ENCODE peak calls at places on chromosomes 12 and 14, in four cellular contexts. Z, L, K and Y are unnamed samples.

GRCh38 chr12:42698213-42698612 is 108.7 kb upstream of the PRICKLE1 start:
- DNase-seq in Z (no peak), K (no peak), L (no peak), Y (no peak)

GRCh38 chr12:132771126-132771838 is 9.7 kb upstream of the ANKLE2 start:
- DNase-seq in K (no peak), Z (no peak), L (no peak), Y (no peak)

GRCh38 chr12:15851919-15852318 is 30.3 kb upstream of the STRAP start:
- DNase-seq in L (no peak), Z (no peak), K (no peak), Y (no peak)

GRCh38 chr12:65074932-65075331 is 46.2 kb downstream of the WIF1 start:
- DNase-seq in K (no peak), Z (no peak), L (peak), Y (no peak)

GRCh38 chr12:10031771-10032175 is 1.3 kb downstream of the CLEC9A start:
- DNase-seq in L (no peak), K (no peak), Z (no peak), Y (no peak)

GRCh38 chr12:109864916-109865315 is 15.4 kb downstream of the GLTP start:
- DNase-seq in L (no peak), Z (no peak), K (no peak), Y (no peak)

GRCh38 chr12:121190523-121191031 is 19.4 kb upstream of the P2RX4 start:
- DNase-seq in L (no peak), Z (no peak), K (no peak), Y (no peak)

GRCh38 chr14:37168721-37169120 is 3.7 kb downstream of the SLC25A21 start:
- DNase-seq in K (no peak), Z (no peak), L (no peak), Y (peak)

GRCh38 chr14:106831322-106831720 is 1304.9 kb downstream of the TMEM121 start:
- DNase-seq in Z (peak), K (peak), L (peak), Y (peak)

GRCh38 chr14:102952276-102952675 is 29.8 kb downstream of the AMN start:
- DNase-seq in L (no peak), K (no peak), Z (no peak), Y (no peak)

GRCh38 chr14:67418368-67419174 is 6.6 kb upstream of the PLEK2 start:
- DNase-seq in K (no peak), L (no peak), Z (no peak), Y (peak)

GRCh38 chr14:103090481-103091020 is 4.0 kb upstream of the EXOC3L4 start:
- DNase-seq in Z (no peak), K (no peak), L (no peak), Y (no peak)

GRCh38 chr14:58082491-58083098 is 69.4 kb downstream of the ARMH4 start:
- DNase-seq in Z (no peak), L (no peak), K (no peak), Y (no peak)

GRCh38 chr12:104750061-104750460 is 208.0 kb downstream of the SLC41A2 start:
- DNase-seq in K (no peak), Z (no peak), L (no peak), Y (no peak)

GRCh38 chr12:40262657-40263056 is 37.9 kb downstream of the LRRK2 start:
- DNase-seq in L (no peak), K (no peak), Z (no peak), Y (no peak)

GRCh38 chr12:63844391-63845341 is at the start of gene SRGAP1:
- DNase-seq in K (no peak), Z (peak), L (peak), Y (peak)

GRCh38 chr12:53572134-53572758 is 53.9 kb downstream of the ATF7 start:
- DNase-seq in L (no peak), K (no peak), Z (no peak), Y (no peak)

GRCh38 chr12:117377758-117378157 is 16.3 kb upstream of the NOS1 start:
- DNase-seq in Z (no peak), K (no peak), L (no peak), Y (peak)

GRCh38 chr14:55062517-55063351 is 11.3 kb downstream of the MAPK1IP1L start:
- DNase-seq in L (no peak), K (no peak), Z (no peak), Y (no peak)

GRCh38 chr14:70133461-70133860 is 55.3 kb downstream of the SLC8A3 start:
- DNase-seq in K (no peak), L (no peak), Z (no peak), Y (no peak)

GRCh38 chr12:47885566-47885965 is 19.2 kb downstream of the VDR start:
- DNase-seq in L (no peak), Z (no peak), K (no peak), Y (no peak)

GRCh38 chr12:47883663-47884195 is 21.1 kb downstream of the VDR start:
- DNase-seq in K (no peak), Z (no peak), L (no peak), Y (no peak)

GRCh38 chr12:47886471-47887240 is 18.1 kb downstream of the VDR start:
- DNase-seq in Z (no peak), L (no peak), K (no peak), Y (no peak)

GRCh38 chr12:47884501-47884900 is 20.3 kb downstream of the VDR start:
- DNase-seq in L (no peak), K (no peak), Z (no peak), Y (no peak)

GRCh38 chr12:47885012-47885501 is 19.7 kb downstream of the VDR start:
- DNase-seq in L (no peak), K (no peak), Z (no peak), Y (peak)
- TF ChIP-seq FOXJ3 in L (no peak), K (no peak), Z (no peak), Y (no peak)

GRCh38 chr12:13444076-13444475 is 247.6 kb downstream of the EMP1 start:
- DNase-seq in L (no peak), K (no peak), Z (no peak), Y (no peak)
- TF ChIP-seq FOXJ3 in L (no peak), K (no peak), Z (no peak), Y (no peak)

GRCh38 chr12:127717293-127717692 is 549.7 kb upstream of the TMEM132C start:
- DNase-seq in K (no peak), Z (no peak), L (no peak), Y (no peak)
- TF ChIP-seq FOXJ3 in K (no peak), Z (no peak), L (no peak), Y (no peak)

DNA sequence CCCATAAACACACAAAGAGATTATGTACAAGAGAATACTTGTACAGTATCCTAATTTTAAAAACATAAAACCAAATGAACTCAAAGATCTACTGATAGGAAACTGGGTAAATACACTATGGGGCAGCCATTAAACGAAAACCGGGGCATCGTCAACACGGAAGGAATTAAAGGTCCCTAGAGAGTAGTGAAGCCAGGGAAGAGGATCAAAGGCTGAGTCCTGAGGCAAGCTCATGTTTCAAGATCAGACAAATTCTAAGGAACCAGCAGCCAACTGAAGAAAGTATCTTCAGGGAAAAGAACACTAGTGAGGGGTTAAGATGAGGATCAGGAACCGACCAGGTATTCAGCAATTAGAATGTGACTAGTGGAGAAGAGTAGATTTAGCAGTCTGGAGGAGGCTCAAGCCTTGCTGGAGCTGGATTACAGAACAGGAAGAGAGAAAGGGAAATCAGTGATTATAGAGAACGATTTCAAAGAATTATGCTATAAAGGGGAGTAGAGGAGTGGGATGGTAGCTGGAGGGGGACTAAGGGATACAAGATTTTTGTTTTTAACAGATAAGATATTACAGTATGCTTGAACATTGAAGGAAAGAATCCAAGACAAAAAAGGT is 23.7 kb downstream of the SEL1L start:
- DNase-seq in K (no peak), Z (no peak), L (no peak), Y (no peak)
- TF ChIP-seq FOXJ3 in K (no peak), Z (no peak), L (no peak), Y (no peak)

DNA sequence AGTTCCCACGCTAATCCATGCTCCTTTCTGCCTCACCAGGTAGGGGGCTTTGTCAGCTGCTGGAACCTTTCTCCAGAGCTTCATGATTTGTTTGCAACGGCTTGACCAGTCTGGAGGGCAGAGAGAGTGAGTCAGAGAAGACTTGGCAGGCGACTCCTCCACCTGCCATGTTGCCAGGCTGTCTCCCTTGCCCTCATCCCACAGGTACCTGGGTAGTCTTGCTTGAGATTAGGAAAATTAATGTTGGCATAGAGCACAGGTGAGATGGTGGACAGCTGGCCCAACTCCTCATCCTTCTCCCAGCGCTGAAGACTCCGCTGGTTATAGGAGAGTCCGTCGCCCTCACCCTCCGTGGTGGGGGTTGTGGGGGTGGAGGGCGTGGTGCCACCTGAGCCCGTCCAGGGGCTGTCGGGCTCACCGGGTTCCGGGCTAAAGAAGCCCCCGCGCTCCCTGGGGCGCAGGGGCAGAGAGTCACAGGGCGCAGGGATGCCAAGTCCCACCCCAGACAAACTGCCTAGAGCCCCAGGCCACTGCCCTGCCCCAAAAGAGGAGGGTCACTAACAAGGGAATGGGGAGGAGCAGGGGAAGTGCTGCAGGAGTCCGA is 18.6 kb downstream of the KMT2D start:
- DNase-seq in Z (no peak), K (no peak), L (no peak), Y (no peak)
- TF ChIP-seq FOXJ3 in Z (no peak), K (no peak), L (no peak), Y (no peak)

DNA sequence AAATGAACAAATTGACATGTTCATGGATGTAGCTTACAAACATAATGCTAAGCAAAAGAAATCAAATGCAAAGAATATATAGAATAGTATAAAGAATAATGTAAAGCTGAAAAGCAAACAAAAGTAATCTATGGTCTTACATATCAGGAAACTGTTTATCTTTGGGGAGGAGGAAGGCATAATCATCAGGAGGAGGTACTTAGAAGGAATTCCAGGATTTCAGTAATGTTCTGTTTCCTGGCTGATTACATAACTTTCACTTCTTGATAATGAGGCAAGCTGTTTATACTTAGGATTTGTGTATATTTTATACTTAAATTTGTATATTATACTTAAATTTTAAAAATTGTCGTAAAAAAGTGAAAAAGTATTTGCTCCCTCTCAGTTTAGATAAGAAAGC is 6.7 kb upstream of the TMBIM4 start:
- DNase-seq in L (no peak), Z (no peak), K (no peak), Y (no peak)
- TF ChIP-seq FOXJ3 in L (no peak), Z (no peak), K (no peak), Y (no peak)

DNA sequence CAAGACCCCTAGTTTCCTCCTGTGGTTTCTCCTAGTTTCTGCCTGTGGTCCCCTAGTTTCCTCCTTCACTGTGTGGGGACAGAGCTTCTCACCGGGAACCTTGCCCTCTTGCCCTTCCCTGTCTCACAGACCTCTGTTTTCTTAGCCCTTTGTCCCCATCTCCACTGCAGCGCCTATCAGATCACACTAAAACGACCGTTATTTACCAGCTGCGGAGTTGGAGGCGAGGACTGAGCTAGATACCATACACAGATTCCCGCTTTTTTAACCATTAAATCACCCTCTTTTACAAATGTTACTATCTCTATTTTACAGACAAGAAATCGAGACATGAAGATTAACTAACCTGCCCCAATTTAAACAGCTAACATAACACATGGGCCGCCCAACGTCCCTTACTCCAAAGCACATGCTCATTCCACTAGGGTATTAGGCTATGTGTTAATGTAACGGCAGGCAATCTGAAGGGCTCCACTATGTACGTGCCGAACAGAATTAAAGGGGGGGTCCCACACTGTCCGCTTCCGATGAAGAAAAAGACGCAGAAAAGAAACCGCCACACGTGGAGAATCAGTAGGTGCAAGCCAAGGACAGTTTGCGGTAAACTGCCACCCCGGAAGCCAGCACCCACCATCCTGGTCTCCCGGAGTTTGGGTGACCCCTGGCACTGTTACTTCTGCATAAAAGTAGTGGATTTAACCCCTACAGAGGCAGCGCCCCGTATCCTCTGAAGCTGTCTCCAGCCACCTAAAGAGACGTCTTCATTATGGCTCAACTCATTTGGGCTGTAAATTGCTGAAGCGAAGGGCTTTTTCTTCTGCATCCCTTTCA is 1.9 kb upstream of the FKBP4 start:
- DNase-seq in Z (no peak), K (no peak), L (no peak), Y (peak)
- TF ChIP-seq FOXJ3 in Z (no peak), K (no peak), L (no peak), Y (no peak)